ENCODE peak calls at places on chromosomes 5 and 9, in eight cellular contexts. V is RWPE1, B is nephron progenitor cell, Z is astrocyte of the spinal cord, I is PC-3, N is GM13977, Q is HFF-Myc, C is endothelial cell. D is an unnamed sample.

GRCh38 chr5:153831976-153832375 is 206.7 kb downstream of the FAM114A2 start:
- DNase-seq in V (peak; percentile 53), B (no peak), Z (peak; percentile 17), I (peak; percentile 35), N (peak; percentile 23), Q (no peak), C (no peak), D (peak; percentile 4)

GRCh38 chr5:13478831-13479465 is 465.5 kb downstream of the DNAH5 start:
- DNase-seq in V (peak; percentile 65), B (peak; percentile 31), Z (peak; percentile 70), I (peak; percentile 83), N (peak; percentile 36), Q (peak; percentile 1), C (peak; percentile 47), D (peak; percentile 8)

GRCh38 chr9:135887585-135888050 is 19.7 kb downstream of the CAMSAP1 start:
- DNase-seq in V (no peak), B (no peak), Z (no peak), I (no peak), N (peak; percentile 63), Q (no peak), C (no peak), D (peak; percentile 31)

GRCh38 chr5:175681045-175681974 is 23.4 kb downstream of the HRH2 start:
- DNase-seq in V (peak; percentile 25), B (no peak), Z (no peak), I (no peak), N (no peak), Q (no peak), C (no peak), D (no peak)

GRCh38 chr5:73818357-73818756 is 192.4 kb downstream of the ARHGEF28 start:
- DNase-seq in V (no peak), B (no peak), Z (peak; percentile 71), I (peak; percentile 33), N (no peak), Q (no peak), C (no peak), D (no peak)

GRCh38 chr5:59256331-59256730 is 637.2 kb downstream of the PDE4D start:
- DNase-seq in V (no peak), B (no peak), Z (no peak), I (no peak), N (no peak), Q (no peak), C (no peak), D (no peak)

GRCh38 chr5:161410640-161411039 is 135.9 kb downstream of the GABRB2 start:
- DNase-seq in V (no peak), B (no peak), Z (no peak), I (no peak), N (no peak), Q (no peak), C (no peak), D (no peak)

GRCh38 chr5:142065273-142065672 is 43.3 kb upstream of the NDFIP1 start:
- DNase-seq in V (no peak), B (peak; percentile 26), Z (peak; percentile 49), I (no peak), N (no peak), Q (no peak), C (peak; percentile 31), D (no peak)

GRCh38 chr9:130138791-130139190 is 33.4 kb upstream of the NCS1 start:
- DNase-seq in V (peak; percentile 91), B (no peak), Z (peak; percentile 98), I (no peak), N (no peak), Q (peak; percentile 76), C (no peak), D (no peak)

GRCh38 chr5:14153932-14154646 is 10.9 kb downstream of the TRIO start:
- DNase-seq in V (peak; percentile 61), B (peak; percentile 48), Z (peak; percentile 91), I (peak; percentile 79), N (no peak), Q (no peak), C (peak; percentile 52), D (peak; percentile 69)

GRCh38 chr9:134735441-134736175 is 94.0 kb downstream of the COL5A1 start:
- DNase-seq in V (no peak), B (no peak), Z (no peak), I (no peak), N (no peak), Q (no peak), C (no peak), D (peak; percentile 80)

GRCh38 chr5:133968057-133968993 is at the start of gene C5orf15:
- DNase-seq in V (peak; percentile 98), B (peak; percentile 88), Z (peak; percentile 98), I (peak; percentile 95), N (peak; percentile 88), Q (peak; percentile 92), C (peak; percentile 88), D (peak; percentile 95)

GRCh38 chr9:100498592-100498991 is 25.6 kb downstream of the TMEFF1 start:
- DNase-seq in V (peak; percentile 54), B (no peak), Z (peak; percentile 23), I (peak; percentile 31), N (no peak), Q (no peak), C (no peak), D (no peak)

GRCh38 chr9:100489836-100490235 is 16.9 kb downstream of the TMEFF1 start:
- DNase-seq in V (no peak), B (no peak), Z (no peak), I (no peak), N (no peak), Q (no peak), C (no peak), D (no peak)

GRCh38 chr9:100488171-100488570 is 15.2 kb downstream of the TMEFF1 start:
- DNase-seq in V (no peak), B (no peak), Z (no peak), I (no peak), N (no peak), Q (no peak), C (no peak), D (no peak)

GRCh38 chr9:100492952-100493351 is 20.0 kb downstream of the TMEFF1 start:
- DNase-seq in V (no peak), B (no peak), Z (peak; percentile 41), I (peak; percentile 8), N (no peak), Q (peak; percentile 26), C (no peak), D (no peak)
- TF ChIP-seq CTCF in V (peak; percentile 24), B (no peak), Z (peak; percentile 31), I (peak; percentile 16), N (no peak), Q (peak; percentile 19), C (no peak), D (peak; percentile 38)

GRCh38 chr9:123090956-123091355 is 57.5 kb downstream of the GPR21 start:
- DNase-seq in V (no peak), B (no peak), Z (no peak), I (no peak), N (no peak), Q (no peak), C (no peak), D (no peak)

GRCh38 chr9:123089790-123090189 is 56.3 kb downstream of the GPR21 start:
- DNase-seq in V (no peak), B (no peak), Z (no peak), I (no peak), N (no peak), Q (no peak), C (no peak), D (no peak)

GRCh38 chr9:123093141-123093540 is 59.7 kb downstream of the GPR21 start:
- DNase-seq in V (no peak), B (no peak), Z (no peak), I (no peak), N (no peak), Q (no peak), C (no peak), D (no peak)

GRCh38 chr9:123090198-123090896 is 56.9 kb downstream of the GPR21 start:
- DNase-seq in V (no peak), B (no peak), Z (no peak), I (no peak), N (no peak), Q (no peak), C (no peak), D (no peak)

DNA sequence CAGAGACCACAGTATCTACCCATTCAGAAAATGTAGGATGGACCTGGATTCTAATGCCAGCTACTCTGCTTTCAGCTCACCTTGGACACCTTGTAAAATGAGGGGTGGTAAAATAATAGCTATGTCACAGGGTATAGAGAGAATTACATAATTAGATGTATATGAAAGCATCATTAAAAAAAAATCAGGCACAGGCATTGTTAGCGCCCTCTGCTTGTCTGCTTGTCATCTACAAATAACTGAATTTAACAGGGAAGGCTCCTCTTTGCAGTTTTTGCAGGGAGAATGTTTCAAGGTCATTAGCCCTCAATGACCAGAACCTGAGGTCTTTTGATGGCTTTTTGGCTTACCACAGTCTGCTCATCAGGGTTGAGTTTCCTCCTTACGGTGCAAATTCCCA is 58.0 kb downstream of the GPR21 start:
- DNase-seq in V (no peak), B (no peak), Z (no peak), I (no peak), N (no peak), Q (no peak), C (no peak), D (no peak)
- TF ChIP-seq CTCF in V (no peak), B (no peak), Z (peak; percentile 20), I (peak; percentile 48), N (peak; percentile 22), Q (peak; percentile 15), C (no peak), D (no peak)

DNA sequence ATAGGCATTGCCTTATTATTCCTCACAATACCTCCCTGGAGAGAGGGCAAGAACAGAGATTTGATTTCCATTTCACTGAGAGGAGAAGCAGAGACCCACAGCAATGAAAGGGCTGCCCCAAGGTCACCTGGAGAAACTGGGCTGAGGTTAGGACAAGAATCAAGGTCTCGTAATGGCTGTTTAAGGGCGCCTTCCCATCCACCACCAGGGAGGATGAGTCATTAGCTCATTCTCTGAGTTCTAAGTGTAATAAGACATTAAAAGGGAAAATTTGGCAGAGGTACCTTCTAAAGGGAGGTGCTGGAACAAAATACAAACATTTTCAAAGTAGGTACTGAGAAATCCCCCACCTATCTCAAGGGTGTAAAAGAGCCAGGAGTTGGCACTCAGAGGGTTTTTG is 52.6 kb upstream of the TCERG1 start:
- DNase-seq in V (no peak), B (no peak), Z (no peak), I (no peak), N (no peak), Q (no peak), C (no peak), D (no peak)
- TF ChIP-seq CTCF in V (no peak), B (no peak), Z (no peak), I (no peak), N (no peak), Q (no peak), C (no peak), D (no peak)

DNA sequence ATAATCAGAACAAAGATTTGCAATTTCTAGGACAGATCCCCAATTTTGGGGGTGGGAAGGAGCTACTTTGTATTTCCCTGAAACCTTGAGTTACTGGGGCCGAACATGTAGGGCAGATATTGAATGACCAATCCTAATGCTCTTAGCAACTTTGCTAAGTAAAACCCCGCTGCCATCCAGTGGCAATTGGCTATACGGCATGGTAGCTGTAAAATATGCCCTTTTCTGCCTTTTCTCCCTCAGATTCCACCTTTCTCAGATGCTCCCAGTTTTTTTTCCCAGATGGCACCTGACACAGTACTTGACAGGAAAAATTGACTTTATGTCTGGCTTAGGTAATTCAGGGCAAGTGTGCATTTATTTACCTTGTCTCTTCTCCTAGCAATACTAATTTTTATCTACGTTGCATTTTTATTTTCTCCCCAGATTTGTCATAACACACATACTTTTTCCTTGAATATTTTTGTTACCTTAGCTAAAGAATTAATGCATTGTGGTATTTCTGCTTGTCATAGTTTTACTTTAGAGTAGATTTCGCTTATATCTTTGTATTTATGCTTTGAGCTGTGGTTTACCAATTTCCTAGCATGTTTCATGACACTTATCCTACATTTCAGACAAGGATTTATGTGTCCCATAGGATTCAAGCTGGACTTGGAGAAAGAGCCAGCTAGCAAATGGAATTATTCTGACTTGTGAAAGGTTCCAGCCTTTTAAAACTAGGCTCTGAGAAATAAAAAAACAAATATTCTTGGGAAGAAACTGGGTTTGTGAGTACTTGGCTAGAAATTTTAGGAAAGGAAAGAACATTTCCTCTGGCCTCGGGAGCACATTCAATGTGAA is 37.3 kb downstream of the PIK3R1 start:
- DNase-seq in V (peak; percentile 86), B (peak; percentile 63), Z (peak; percentile 75), I (peak; percentile 45), N (peak; percentile 67), Q (peak; percentile 60), C (peak; percentile 58), D (no peak)
- TF ChIP-seq CTCF in V (peak; percentile 77), B (peak; percentile 82), Z (peak; percentile 86), I (peak; percentile 58), N (peak; percentile 80), Q (peak; percentile 74), C (peak; percentile 59), D (peak; percentile 77)

D was measured in heart right ventricle.